ENCODE peak calls at places on chromosome 15, in six cellular contexts. K is HepG2, U is H1, G is HCT116, H is GM12878, C is K562. I is an unnamed sample.

GRCh38 chr15:39887832-39888231 is 32.2 kb downstream of the GPR176 start:
- DNase-seq in K (peak), U (no peak), G (peak), H (no peak), C (no peak), I (no peak)

GRCh38 chr15:95988574-95988887 is 342.0 kb upstream of the NR2F2 start:
- DNase-seq in K (peak), U (no peak), G (no peak), H (no peak), C (no peak), I (no peak)

GRCh38 chr15:54277834-54278233 is 299.6 kb downstream of the UNC13C start:
- DNase-seq in K (no peak), U (no peak), G (no peak), H (no peak), C (no peak), I (no peak)

GRCh38 chr15:76064375-76064774 is 4.6 kb downstream of the TMEM266 start:
- DNase-seq in K (no peak), U (no peak), G (no peak), H (no peak), C (no peak), I (peak)

GRCh38 chr15:78766041-78766440 is 45.2 kb downstream of the ADAMTS7 start:
- DNase-seq in K (no peak), U (no peak), G (no peak), H (no peak), C (no peak), I (no peak)

GRCh38 chr15:61195116-61196002 is 33.7 kb downstream of the RORA start:
- DNase-seq in K (peak), U (no peak), G (peak), H (peak), C (peak), I (no peak)

GRCh38 chr15:101039461-101039860 is 120.3 kb downstream of the LRRK1 start:
- DNase-seq in K (no peak), U (no peak), G (no peak), H (no peak), C (no peak), I (no peak)

GRCh38 chr15:39108021-39108420 is 472.9 kb upstream of the THBS1 start:
- DNase-seq in K (no peak), U (no peak), G (no peak), H (no peak), C (no peak), I (no peak)

GRCh38 chr15:92667291-92667904 is 11.8 kb upstream of the FAM174B start:
- DNase-seq in K (peak), U (no peak), G (no peak), H (no peak), C (no peak), I (no peak)

DNA sequence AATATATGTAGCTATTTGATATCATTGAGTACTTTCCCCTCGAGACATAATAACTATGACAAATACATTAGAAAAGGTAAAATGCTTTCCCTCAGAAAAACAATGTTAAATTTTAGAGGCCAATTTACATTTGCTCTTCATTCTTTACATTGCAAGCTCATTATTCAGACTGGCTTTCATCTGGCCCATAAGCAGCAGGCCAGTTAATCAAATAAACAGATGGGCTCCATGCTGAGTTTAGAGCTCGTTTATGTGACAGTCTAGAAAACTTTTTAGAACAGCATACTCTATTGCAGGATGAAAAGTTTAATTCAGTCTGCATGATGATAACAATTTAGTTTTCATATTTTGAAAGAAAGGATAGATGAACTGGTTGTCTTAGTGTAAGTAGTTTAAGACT is 150.6 kb downstream of the DUT start:
- DNase-seq in K (no peak), U (no peak), G (no peak), H (no peak), C (no peak), I (no peak)
- TF ChIP-seq YY1 in K (no peak), U (no peak), G (no peak), H (no peak), C (no peak), I (no peak)

GRCh38 chr15:48955967-48956366 is 7.8 kb downstream of the SHC4 start:
- DNase-seq in K (no peak), U (no peak), G (no peak), H (no peak), C (no peak), I (no peak)

GRCh38 chr15:48955370-48955769 is 8.3 kb downstream of the SHC4 start:
- DNase-seq in K (no peak), U (no peak), G (no peak), H (no peak), C (no peak), I (no peak)

GRCh38 chr15:48954538-48954937 is 9.2 kb downstream of the SHC4 start:
- DNase-seq in K (no peak), U (peak), G (no peak), H (no peak), C (no peak), I (no peak)
- TF ChIP-seq ZNF274 in K (no peak), U (no peak), G (no peak), H (no peak), C (no peak), I (no peak)

DNA sequence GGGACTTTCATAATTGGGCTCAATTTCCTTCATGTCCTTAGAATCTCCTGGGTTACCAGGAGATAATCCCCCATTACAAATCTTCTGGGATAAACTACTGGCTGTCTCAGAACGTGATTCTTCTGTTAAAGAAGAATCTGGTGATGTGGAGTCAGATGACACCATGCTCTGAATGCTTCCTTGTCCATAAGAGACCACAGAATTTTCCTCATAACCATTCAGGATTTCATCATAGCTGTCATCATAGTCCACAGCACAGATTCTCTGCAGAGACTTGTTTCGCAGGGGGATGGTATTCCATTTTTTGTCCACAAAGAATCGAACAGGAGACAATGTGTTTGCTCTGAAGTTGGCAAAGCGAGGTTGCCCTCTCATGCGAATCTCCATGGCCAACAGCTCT is 109.8 kb upstream of the TSPAN3 start:
- DNase-seq in K (no peak), U (no peak), G (no peak), H (no peak), C (no peak), I (no peak)
- TF ChIP-seq YY1 in K (no peak), U (no peak), G (no peak), H (no peak), C (no peak), I (no peak)

DNA sequence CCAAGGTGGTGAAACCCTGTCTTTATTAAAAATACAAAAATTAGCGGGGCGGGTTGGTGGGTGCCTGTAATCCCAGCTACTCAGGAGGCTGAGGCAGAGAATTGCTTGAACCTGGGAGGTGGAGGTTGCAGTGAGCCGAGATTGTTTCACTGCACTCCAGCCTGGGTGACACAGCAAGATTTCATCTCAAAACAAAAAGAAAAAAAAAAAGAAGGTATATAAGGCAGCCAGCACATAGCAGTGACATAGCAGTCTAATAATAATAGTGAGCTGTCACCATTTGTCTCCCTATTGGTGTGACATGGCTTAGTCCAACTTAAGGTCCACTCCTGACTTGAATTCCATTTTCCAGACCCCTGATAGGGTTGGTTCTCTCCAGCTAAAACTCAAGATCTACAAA is 8.8 kb upstream of the LACTB start:
- DNase-seq in K (no peak), U (no peak), G (no peak), H (no peak), C (no peak), I (no peak)
- TF ChIP-seq ZNF274 in K (no peak), U (no peak), G (no peak), H (no peak), C (no peak), I (no peak)

DNA sequence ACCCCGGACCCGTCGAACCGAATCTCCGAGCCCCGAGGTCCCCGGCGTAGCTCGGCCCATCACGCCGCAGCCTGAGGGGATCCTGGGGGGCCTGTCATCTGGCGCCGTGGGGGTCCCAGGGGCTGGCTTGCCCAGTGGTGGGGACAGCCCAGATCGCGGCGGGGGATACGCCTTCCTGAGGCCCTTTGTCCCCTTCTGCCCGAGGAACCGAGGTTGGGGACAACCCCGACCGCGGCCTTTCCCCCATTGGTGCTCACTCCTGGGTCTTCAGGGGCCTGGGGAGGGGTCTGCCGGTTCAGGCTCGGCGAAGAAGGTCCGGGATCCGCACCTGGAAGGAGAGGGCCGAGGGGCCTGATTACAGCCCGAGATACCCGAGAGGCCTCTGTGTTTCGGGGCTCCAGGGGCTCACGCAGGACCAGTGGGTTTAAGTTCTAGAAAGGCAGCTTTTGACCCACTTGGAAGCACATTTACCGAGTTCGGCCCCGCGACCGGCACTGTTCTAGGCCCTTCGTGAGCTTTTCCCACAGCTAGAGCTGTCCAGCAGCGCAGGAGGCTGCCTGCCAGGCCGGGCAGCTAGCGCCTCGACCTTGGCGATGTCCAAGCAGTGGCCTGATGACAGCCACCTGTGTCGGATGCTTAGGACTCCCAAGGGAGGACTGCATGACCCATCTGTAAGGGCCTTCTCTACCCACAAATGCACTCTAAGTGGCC is 504 bp downstream of the ABHD2 start:
- DNase-seq in K (no peak), U (no peak), G (no peak), H (no peak), C (peak), I (no peak)
- TF ChIP-seq YY1 in K (no peak), U (no peak), G (no peak), H (no peak), C (no peak), I (no peak)

I was measured in NT2/D1.